ENCODE peak calls at places on chromosome 19, in six cellular contexts. One of them, this sample, is unnamed.

GRCh38 chr19:12956446-12957388 is at the start of gene GADD45GIP1:
- DNase-seq in neuronal stem cell: no peak
- DNase-seq in IMR-90: peak; percentile 69
- DNase-seq in trophoblast cell: peak; percentile 83
- DNase-seq in H1: peak; percentile 89
- DNase-seq in mesenchymal stem cell: peak; percentile 70
- DNase-seq in this sample: peak; percentile 80

GRCh38 chr19:13962738-13963602 is 10.7 kb downstream of the DCAF15 start:
- DNase-seq in neuronal stem cell: no peak
- DNase-seq in IMR-90: peak; percentile 60
- DNase-seq in trophoblast cell: no peak
- DNase-seq in H1: peak; percentile 74
- DNase-seq in mesenchymal stem cell: no peak
- DNase-seq in this sample: peak; percentile 64

GRCh38 chr19:43778651-43779050 is 2.1 kb downstream of the KCNN4 start:
- DNase-seq in neuronal stem cell: no peak
- DNase-seq in IMR-90: no peak
- DNase-seq in trophoblast cell: no peak
- DNase-seq in H1: no peak
- DNase-seq in mesenchymal stem cell: no peak
- DNase-seq in this sample: no peak

GRCh38 chr19:41351339-41352245 is 2.1 kb downstream of the TGFB1 start:
- DNase-seq in neuronal stem cell: no peak
- DNase-seq in IMR-90: peak; percentile 42
- DNase-seq in trophoblast cell: peak; percentile 62
- DNase-seq in H1: peak; percentile 78
- DNase-seq in mesenchymal stem cell: peak; percentile 75
- DNase-seq in this sample: peak; percentile 44

GRCh38 chr19:51422053-51422448 is 4.6 kb upstream of the SIGLEC10 start:
- DNase-seq in neuronal stem cell: peak; percentile 88
- DNase-seq in IMR-90: peak; percentile 59
- DNase-seq in trophoblast cell: peak; percentile 96
- DNase-seq in H1: peak; percentile 100
- DNase-seq in mesenchymal stem cell: peak; percentile 54
- DNase-seq in this sample: peak; percentile 90

GRCh38 chr19:45350477-45351058 is 10.0 kb downstream of the KLC3 start:
- DNase-seq in neuronal stem cell: no peak
- DNase-seq in IMR-90: no peak
- DNase-seq in trophoblast cell: no peak
- DNase-seq in H1: no peak
- DNase-seq in mesenchymal stem cell: no peak
- DNase-seq in this sample: no peak

GRCh38 chr19:2164020-2164988 is 571 bp downstream of the DOT1L start:
- DNase-seq in neuronal stem cell: no peak
- DNase-seq in IMR-90: no peak
- DNase-seq in trophoblast cell: peak; percentile 37
- DNase-seq in H1: peak; percentile 68
- DNase-seq in mesenchymal stem cell: peak; percentile 39
- DNase-seq in this sample: no peak

GRCh38 chr19:2461751-2462634 is 5.2 kb upstream of the LMNB2 start:
- DNase-seq in neuronal stem cell: peak; percentile 56
- DNase-seq in IMR-90: peak; percentile 56
- DNase-seq in trophoblast cell: peak; percentile 53
- DNase-seq in H1: peak; percentile 82
- DNase-seq in mesenchymal stem cell: peak; percentile 68
- DNase-seq in this sample: peak; percentile 84

GRCh38 chr19:4600893-4601292 is 38.4 kb upstream of the TNFAIP8L1 start:
- DNase-seq in neuronal stem cell: no peak
- DNase-seq in IMR-90: no peak
- DNase-seq in trophoblast cell: no peak
- DNase-seq in H1: no peak
- DNase-seq in mesenchymal stem cell: no peak
- DNase-seq in this sample: no peak

GRCh38 chr19:3690551-3691371 is 9.5 kb downstream of the PIP5K1C start:
- DNase-seq in neuronal stem cell: no peak
- DNase-seq in IMR-90: no peak
- DNase-seq in trophoblast cell: no peak
- DNase-seq in H1: no peak
- DNase-seq in mesenchymal stem cell: no peak
- DNase-seq in this sample: no peak

GRCh38 chr19:35206379-35206778 is 22.2 kb downstream of the FAM187B start:
- DNase-seq in neuronal stem cell: no peak
- DNase-seq in IMR-90: no peak
- DNase-seq in trophoblast cell: no peak
- DNase-seq in H1: peak; percentile 26
- DNase-seq in mesenchymal stem cell: no peak
- DNase-seq in this sample: no peak

GRCh38 chr19:32387701-32388392 is 17.7 kb upstream of the DPY19L3 start:
- DNase-seq in neuronal stem cell: no peak
- DNase-seq in IMR-90: peak; percentile 62
- DNase-seq in trophoblast cell: no peak
- DNase-seq in H1: no peak
- DNase-seq in mesenchymal stem cell: no peak
- DNase-seq in this sample: no peak

GRCh38 chr19:8451885-8452284 is 7.1 kb downstream of the HNRNPM start:
- DNase-seq in neuronal stem cell: no peak
- DNase-seq in IMR-90: peak; percentile 79
- DNase-seq in trophoblast cell: no peak
- DNase-seq in H1: no peak
- DNase-seq in mesenchymal stem cell: peak; percentile 61
- DNase-seq in this sample: no peak

GRCh38 chr19:5038631-5039271 is 69.8 kb downstream of the KDM4B start:
- DNase-seq in neuronal stem cell: no peak
- DNase-seq in IMR-90: peak; percentile 24
- DNase-seq in trophoblast cell: peak; percentile 60
- DNase-seq in H1: peak; percentile 62
- DNase-seq in mesenchymal stem cell: peak; percentile 40
- DNase-seq in this sample: peak; percentile 56

GRCh38 chr19:45038931-45039893 is at the start of gene CLASRP:
- DNase-seq in neuronal stem cell: peak; percentile 80
- DNase-seq in IMR-90: peak; percentile 86
- DNase-seq in trophoblast cell: peak; percentile 93
- DNase-seq in H1: peak; percentile 92
- DNase-seq in mesenchymal stem cell: peak; percentile 92
- DNase-seq in this sample: peak; percentile 86

GRCh38 chr19:35843676-35844481 is 8.4 kb downstream of the NPHS1 start:
- DNase-seq in neuronal stem cell: no peak
- DNase-seq in IMR-90: no peak
- DNase-seq in trophoblast cell: no peak
- DNase-seq in H1: peak; percentile 93
- DNase-seq in mesenchymal stem cell: peak; percentile 3
- DNase-seq in this sample: peak; percentile 96

GRCh38 chr19:4971816-4972495 is 3.0 kb downstream of the KDM4B start:
- DNase-seq in neuronal stem cell: no peak
- DNase-seq in IMR-90: no peak
- DNase-seq in trophoblast cell: no peak
- DNase-seq in H1: no peak
- DNase-seq in mesenchymal stem cell: no peak
- DNase-seq in this sample: no peak

GRCh38 chr19:19873381-19873780 is 7.7 kb downstream of the ZNF253 start:
- DNase-seq in neuronal stem cell: no peak
- DNase-seq in IMR-90: no peak
- DNase-seq in trophoblast cell: no peak
- DNase-seq in H1: no peak
- DNase-seq in mesenchymal stem cell: no peak
- DNase-seq in this sample: no peak

GRCh38 chr19:11657307-11657706 is 60.0 kb downstream of the ZNF627 start:
- DNase-seq in neuronal stem cell: no peak
- DNase-seq in IMR-90: no peak
- DNase-seq in trophoblast cell: no peak
- DNase-seq in H1: no peak
- DNase-seq in mesenchymal stem cell: no peak
- DNase-seq in this sample: no peak

DNA sequence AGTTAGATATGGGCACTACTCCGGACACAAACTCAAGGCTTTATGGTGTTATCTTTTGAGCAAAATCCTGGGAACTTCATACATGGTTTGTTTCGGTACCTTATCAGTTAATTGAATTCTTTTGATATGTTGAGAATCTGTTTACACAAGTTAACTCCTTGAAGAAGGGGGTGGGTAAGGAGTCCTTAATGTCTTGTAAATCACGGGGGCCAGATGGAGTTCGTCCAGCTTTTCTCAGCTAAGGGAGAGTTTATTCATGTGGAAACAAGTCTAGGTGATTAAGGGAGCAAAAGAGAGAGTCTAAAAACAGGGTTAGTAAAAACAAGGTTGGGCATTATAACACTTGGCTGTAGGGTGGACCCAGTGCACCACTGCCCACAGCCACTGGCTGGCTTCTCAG is 20.8 kb upstream of the ZNF43 start:
- DNase-seq in neuronal stem cell: no peak
- DNase-seq in IMR-90: no peak
- DNase-seq in trophoblast cell: no peak
- DNase-seq in H1: no peak
- DNase-seq in mesenchymal stem cell: no peak
- DNase-seq in this sample: no peak
- H3K14ac ChIP-seq in neuronal stem cell: no peak overlapping the region
- H3K14ac ChIP-seq in IMR-90: no peak overlapping the region
- H3K14ac ChIP-seq in trophoblast cell: no peak overlapping the region
- H3K14ac ChIP-seq in H1: no peak overlapping the region
- H3K14ac ChIP-seq in mesenchymal stem cell: no peak overlapping the region
- H3K14ac ChIP-seq in this sample: no peak overlapping the region

DNA sequence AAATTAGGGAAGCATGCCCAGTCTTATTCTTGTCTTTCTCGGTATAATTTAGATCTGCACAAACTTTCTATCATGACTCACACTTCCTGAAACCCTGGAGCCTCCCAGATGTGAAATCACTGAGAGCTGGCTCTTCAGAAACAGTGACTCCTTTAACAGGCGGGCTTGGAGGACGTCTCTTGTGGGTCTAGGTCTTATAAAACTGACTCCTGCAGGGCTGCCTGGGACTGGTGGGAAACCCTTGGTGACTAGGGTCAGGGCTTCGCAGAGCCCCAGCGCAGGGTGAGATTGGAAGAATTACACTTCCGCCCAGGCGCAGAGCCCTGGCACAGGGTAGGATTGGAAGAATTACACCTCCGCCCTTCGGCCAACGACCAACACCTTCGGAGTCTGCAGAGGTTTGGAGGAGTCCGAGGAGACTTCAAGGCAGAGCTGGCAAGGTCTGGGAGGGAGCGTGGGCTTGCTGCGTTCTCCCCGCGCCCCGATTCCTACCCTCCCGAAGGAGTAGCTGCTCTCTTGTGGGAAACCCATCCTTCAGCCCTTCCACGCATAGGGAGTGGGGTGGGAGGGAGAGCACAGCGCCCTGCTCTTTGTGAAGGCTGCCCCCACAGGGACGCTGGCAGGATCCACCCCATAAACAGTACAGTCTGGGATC is 43.4 kb upstream of the MAP3K10 start:
- DNase-seq in neuronal stem cell: no peak
- DNase-seq in IMR-90: peak; percentile 77
- DNase-seq in trophoblast cell: peak; percentile 34
- DNase-seq in H1: no peak
- DNase-seq in mesenchymal stem cell: peak; percentile 79
- DNase-seq in this sample: no peak
- H4K8ac ChIP-seq in neuronal stem cell: no peak overlapping the region
- H4K8ac ChIP-seq in IMR-90: no peak overlapping the region
- H4K8ac ChIP-seq in trophoblast cell: no peak overlapping the region
- H4K8ac ChIP-seq in H1: peak overlapping the region; percentile 11
- H4K8ac ChIP-seq in mesenchymal stem cell: no peak overlapping the region
- H4K8ac ChIP-seq in this sample: no peak overlapping the region

DNA sequence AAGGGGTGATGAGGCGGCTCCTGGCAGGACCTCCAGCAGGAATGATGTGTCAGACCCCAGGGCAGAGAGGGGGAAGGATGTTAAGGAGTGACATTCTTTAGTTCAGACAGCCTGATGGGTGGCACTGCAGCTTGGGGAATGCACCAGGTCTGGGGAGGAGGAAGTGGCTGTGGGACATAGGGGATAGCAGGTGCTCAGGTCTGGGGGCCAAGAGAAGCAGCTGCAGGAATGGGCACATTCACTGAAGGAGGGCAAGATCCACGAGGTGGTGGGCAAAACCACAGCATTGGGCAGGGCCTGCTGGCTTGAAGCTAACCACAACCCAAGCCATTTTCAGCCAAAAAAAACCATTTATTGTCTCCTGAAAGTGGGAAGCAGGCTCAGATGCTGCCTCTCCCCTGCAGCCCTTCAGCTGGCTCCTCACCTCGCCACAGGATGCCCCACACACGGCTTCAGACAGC is 26.5 kb downstream of the COMP start:
- DNase-seq in neuronal stem cell: no peak
- DNase-seq in IMR-90: no peak
- DNase-seq in trophoblast cell: no peak
- DNase-seq in H1: no peak
- DNase-seq in mesenchymal stem cell: no peak
- DNase-seq in this sample: no peak
- H3K14ac ChIP-seq in neuronal stem cell: no peak overlapping the region
- H3K14ac ChIP-seq in IMR-90: no peak overlapping the region
- H3K14ac ChIP-seq in trophoblast cell: no peak overlapping the region
- H3K14ac ChIP-seq in H1: no peak overlapping the region
- H3K14ac ChIP-seq in mesenchymal stem cell: no peak overlapping the region
- H3K14ac ChIP-seq in this sample: no peak overlapping the region

GRCh38 chr19:42402376-42403116 is 12.4 kb upstream of the CNFN start:
- DNase-seq in neuronal stem cell: no peak
- DNase-seq in IMR-90: no peak
- DNase-seq in trophoblast cell: no peak
- DNase-seq in H1: no peak
- DNase-seq in mesenchymal stem cell: no peak
- DNase-seq in this sample: no peak

GRCh38 chr19:42406111-42406510 is 16.0 kb upstream of the CNFN start:
- DNase-seq in neuronal stem cell: no peak
- DNase-seq in IMR-90: no peak
- DNase-seq in trophoblast cell: no peak
- DNase-seq in H1: no peak
- DNase-seq in mesenchymal stem cell: no peak
- DNase-seq in this sample: no peak

GRCh38 chr19:42401365-42402303 is 11.5 kb upstream of the CNFN start:
- DNase-seq in neuronal stem cell: peak; percentile 84
- DNase-seq in IMR-90: peak; percentile 73
- DNase-seq in trophoblast cell: peak; percentile 73
- DNase-seq in H1: peak; percentile 97
- DNase-seq in mesenchymal stem cell: peak; percentile 76
- DNase-seq in this sample: peak; percentile 84

GRCh38 chr19:42400404-42400803 is 10.3 kb upstream of the CNFN start:
- DNase-seq in neuronal stem cell: no peak
- DNase-seq in IMR-90: no peak
- DNase-seq in trophoblast cell: no peak
- DNase-seq in H1: no peak
- DNase-seq in mesenchymal stem cell: no peak
- DNase-seq in this sample: no peak

GRCh38 chr19:42403586-42403985 is 13.5 kb upstream of the CNFN start:
- DNase-seq in neuronal stem cell: no peak
- DNase-seq in IMR-90: no peak
- DNase-seq in trophoblast cell: no peak
- DNase-seq in H1: no peak
- DNase-seq in mesenchymal stem cell: no peak
- DNase-seq in this sample: no peak
- H4K8ac ChIP-seq in neuronal stem cell: no peak overlapping the region
- H4K8ac ChIP-seq in IMR-90: no peak overlapping the region
- H4K8ac ChIP-seq in trophoblast cell: no peak overlapping the region
- H4K8ac ChIP-seq in H1: no peak overlapping the region
- H4K8ac ChIP-seq in mesenchymal stem cell: no peak overlapping the region
- H4K8ac ChIP-seq in this sample: no peak overlapping the region